ENCODE peak calls at places on chromosomes 12 and 14, in nine cellular contexts. H, S, E, M, B, A, W, U and G are unnamed samples.

GRCh38 chr14:69056389-69056788 is 77.3 kb upstream of the ACTN1 start:
- DNase-seq in B (no peak), E (no peak), H (peak), U (no peak), S (no peak), M (no peak), W (no peak), A (no peak), G (no peak)

GRCh38 chr12:1289371-1290155 is 298.5 kb downstream of the ERC1 start:
- DNase-seq in A (no peak), B (no peak), U (no peak), E (no peak), H (no peak), S (no peak), M (no peak), W (no peak), G (no peak)

GRCh38 chr12:113889076-113889475 is 77.0 kb downstream of the RBM19 start:
- DNase-seq in W (no peak), B (no peak), H (peak), S (peak), E (no peak), A (no peak), M (peak), U (no peak), G (no peak)

GRCh38 chr14:101884537-101885253 is 79.7 kb upstream of the DYNC1H1 start:
- DNase-seq in S (no peak), H (no peak), E (no peak), M (no peak), B (no peak), W (no peak), U (no peak), A (no peak), G (no peak)

GRCh38 chr12:109947511-109947910 is 47.4 kb downstream of the TCHP start:
- DNase-seq in B (no peak), M (peak), A (peak), U (no peak), S (peak), W (no peak), E (no peak), H (peak), G (no peak)

GRCh38 chr14:54501423-54501822 is 8.3 kb upstream of the CGRRF1 start:
- DNase-seq in A (no peak), H (no peak), W (no peak), E (no peak), S (no peak), B (no peak), M (no peak), U (no peak), G (no peak)

GRCh38 chr12:66143868-66144267 is 13.3 kb upstream of the LLPH start:
- DNase-seq in W (no peak), S (no peak), U (no peak), B (no peak), A (no peak), M (no peak), H (no peak), E (no peak), G (no peak)

GRCh38 chr14:59679872-59680271 is 103.3 kb upstream of the CCDC175 start:
- DNase-seq in H (peak), A (peak), B (peak), E (no peak), U (no peak), S (no peak), M (no peak), W (no peak), G (no peak)

GRCh38 chr12:2792670-2793500 is 1.9 kb upstream of the FKBP4 start:
- DNase-seq in W (no peak), U (no peak), H (no peak), S (no peak), B (no peak), E (no peak), A (no peak), M (no peak), G (no peak)

GRCh38 chr14:104772707-104773504 is 20.0 kb downstream of the SIVA1 start:
- DNase-seq in M (no peak), E (no peak), W (no peak), S (no peak), U (no peak), H (no peak), B (no peak), A (no peak), G (no peak)

GRCh38 chr14:53226553-53226952 is 73.4 kb upstream of the DDHD1 start:
- DNase-seq in W (no peak), H (peak), S (no peak), M (no peak), A (peak), E (no peak), B (no peak), U (no peak), G (no peak)

GRCh38 chr12:112761366-112761986 is 30.1 kb upstream of the RPH3A start:
- DNase-seq in A (no peak), M (no peak), U (no peak), E (no peak), H (no peak), S (no peak), B (no peak), W (no peak), G (no peak)

GRCh38 chr14:35911097-35911496 is 85.0 kb downstream of the BRMS1L start:
- DNase-seq in W (no peak), E (no peak), A (no peak), U (no peak), B (no peak), H (no peak), S (no peak), M (no peak), G (no peak)

GRCh38 chr12:108801736-108802665 is 55.4 kb downstream of the SSH1 start:
- DNase-seq in H (peak), B (no peak), U (no peak), A (peak), E (no peak), M (peak), S (no peak), W (no peak), G (no peak)

GRCh38 chr12:64567570-64567969 is 42.7 kb upstream of the RASSF3 start:
- DNase-seq in U (no peak), W (no peak), A (no peak), E (no peak), S (no peak), B (no peak), H (no peak), M (no peak), G (no peak)

GRCh38 chr12:108828774-108829173 is 28.6 kb downstream of the SSH1 start:
- DNase-seq in E (peak), W (no peak), H (peak), S (peak), M (peak), U (no peak), A (peak), B (no peak), G (no peak)

GRCh38 chr12:112979281-112979680 is 962 bp downstream of the OAS2 start:
- DNase-seq in U (no peak), B (no peak), H (no peak), W (no peak), S (no peak), E (no peak), A (no peak), M (no peak), G (no peak)

GRCh38 chr12:22321620-22322019 is 12.9 kb downstream of the ST8SIA1 start:
- DNase-seq in A (peak), E (no peak), W (no peak), U (no peak), S (no peak), H (peak), M (no peak), B (no peak), G (no peak)

GRCh38 chr12:102669056-102669455 is 188.7 kb upstream of the IGF1 start:
- DNase-seq in S (no peak), H (peak), W (no peak), U (no peak), B (no peak), A (no peak), M (no peak), E (no peak), G (no peak)

GRCh38 chr12:22271036-22271435 is 63.5 kb downstream of the ST8SIA1 start:
- DNase-seq in A (peak), W (no peak), H (peak), M (peak), S (peak), B (no peak), E (peak), U (no peak), G (no peak)

GRCh38 chr12:108772896-108773797 is 41.8 kb upstream of the CORO1C start:
- DNase-seq in M (no peak), E (no peak), U (no peak), B (no peak), W (no peak), H (no peak), S (no peak), A (no peak), G (no peak)

GRCh38 chr14:62957562-62957961 is 87.7 kb downstream of the KCNH5 start:
- DNase-seq in E (peak), U (no peak), W (no peak), H (peak), S (peak), M (peak), A (peak), B (no peak), G (no peak)

GRCh38 chr12:84502180-84502857 is 410.3 kb downstream of the SLC6A15 start:
- DNase-seq in B (no peak), A (no peak), E (no peak), M (no peak), W (no peak), S (no peak), H (no peak), U (no peak), G (no peak)

GRCh38 chr14:21096438-21096837 is 2.0 kb downstream of the ZNF219 start:
- DNase-seq in S (no peak), E (no peak), B (no peak), A (no peak), M (no peak), U (no peak), W (peak), H (no peak), G (no peak)